ENCODE peak calls at places on chromosome 22, in five cellular contexts. Q is IMR-90, Z is mesenchymal stem cell, L is H1, C is H9. R is an unnamed sample.
A peak's percentile ranks its signal among the peaks of the same experiment; 100 is the strongest.

GRCh38 chr22:33332538-33332937 is 274.4 kb upstream of the SYN3 start:
- DNase-seq in Q (no peak), C (no peak), Z (no peak), L (no peak), R (no peak)

GRCh38 chr22:36986242-36986821 is 32.9 kb downstream of the TST start:
- DNase-seq in L (no peak), C (peak; percentile 51), Z (no peak), Q (no peak), R (no peak)

GRCh38 chr22:28029201-28029948 is 110.3 kb upstream of the PITPNB start:
- DNase-seq in Q (peak; percentile 49), C (no peak), Z (peak; percentile 35), L (no peak), R (no peak)

GRCh38 chr22:50703726-50704509 is 31.3 kb downstream of the SHANK3 start:
- DNase-seq in C (no peak), L (no peak), Q (no peak), Z (no peak), R (no peak)

GRCh38 chr22:44026066-44026629 is 2.0 kb downstream of the PARVB start:
- DNase-seq in Q (no peak), C (no peak), L (no peak), Z (no peak), R (no peak)

GRCh38 chr22:39723899-39724351 is 153.4 kb downstream of the CACNA1I start:
- DNase-seq in Q (peak; percentile 50), L (no peak), Z (peak; percentile 26), C (no peak), R (no peak)

GRCh38 chr22:19105867-19106802 is 16.1 kb downstream of the DGCR2 start:
- DNase-seq in C (peak; percentile 50), Q (no peak), Z (no peak), L (no peak), R (no peak)

GRCh38 chr22:38531251-38531956 is 25.3 kb upstream of the DDX17 start:
- DNase-seq in C (no peak), Q (no peak), L (no peak), Z (no peak), R (no peak)

GRCh38 chr22:38427465-38427864 is 27.5 kb downstream of the KCNJ4 start:
- DNase-seq in Q (no peak), L (no peak), C (no peak), Z (no peak), R (no peak)

GRCh38 chr22:50523458-50523805 is 2.0 kb downstream of the SCO2 start:
- DNase-seq in C (no peak), L (no peak), Z (no peak), Q (no peak), R (no peak)

GRCh38 chr22:37930270-37930951 is 23.0 kb downstream of the C22orf23 start:
- DNase-seq in C (peak; percentile 56), L (no peak), Z (peak; percentile 45), Q (peak; percentile 14), R (no peak)

GRCh38 chr22:25383278-25383820 is 163.9 kb downstream of the CRYBB2 start:
- DNase-seq in Q (no peak), C (no peak), Z (no peak), L (no peak), R (no peak)

GRCh38 chr22:44360686-44361381 is 48.1 kb upstream of the SHISAL1 start:
- DNase-seq in L (no peak), Q (peak; percentile 80), C (no peak), Z (peak; percentile 62), R (no peak)

GRCh38 chr22:44525872-44526271 is 27.8 kb upstream of the RTL6 start:
- DNase-seq in C (no peak), Q (peak; percentile 6), L (no peak), Z (no peak), R (no peak)

GRCh38 chr22:24496234-24496633 is 1.1 kb downstream of the UPB1 start:
- DNase-seq in C (no peak), Z (no peak), Q (no peak), L (no peak), R (no peak)

GRCh38 chr22:37560682-37561208 is 465 bp downstream of the CDC42EP1 start:
- DNase-seq in L (no peak), C (peak; percentile 34), Z (peak; percentile 72), Q (peak; percentile 53), R (no peak)

GRCh38 chr22:27647540-27647939 is 154.0 kb downstream of the MN1 start:
- DNase-seq in L (no peak), Z (no peak), C (no peak), Q (no peak), R (no peak)

GRCh38 chr22:38335077-38335476 is 17.8 kb upstream of the CSNK1E start:
- DNase-seq in C (no peak), Q (peak; percentile 49), L (no peak), Z (peak; percentile 53), R (no peak)

GRCh38 chr22:44430716-44431115 is 67.3 kb downstream of the RTL6 start:
- DNase-seq in L (no peak), C (no peak), Q (no peak), Z (no peak), R (no peak)

GRCh38 chr22:18024276-18024939 is at the start of gene MICAL3:
- DNase-seq in Z (peak; percentile 66), C (peak; percentile 39), Q (peak; percentile 64), L (no peak), R (peak; percentile 54)

GRCh38 chr22:23383491-23384450 is 196.3 kb downstream of the IGLL1 start:
- DNase-seq in L (no peak), Z (no peak), Q (no peak), C (peak; percentile 86), R (no peak)

GRCh38 chr22:37951305-37951704 is 2.1 kb downstream of the C22orf23 start:
- DNase-seq in C (peak; percentile 65), L (no peak), Z (peak; percentile 31), Q (peak; percentile 32), R (no peak)

GRCh38 chr22:23531966-23532735 is 47.9 kb downstream of the IGLL1 start:
- DNase-seq in Z (no peak), C (peak; percentile 25), Q (no peak), L (no peak), R (no peak)

GRCh38 chr22:28180804-28181203 is 261.7 kb upstream of the PITPNB start:
- DNase-seq in L (no peak), Q (no peak), Z (no peak), C (no peak), R (no peak)

GRCh38 chr22:19806213-19807160 is 45.9 kb downstream of the TBX1 start:
- DNase-seq in Q (no peak), C (no peak), L (no peak), Z (no peak), R (no peak)

GRCh38 chr22:37505989-37506388 is 13.2 kb downstream of the CARD10 start:
- DNase-seq in Q (no peak), Z (no peak), L (no peak), C (no peak), R (no peak)

GRCh38 chr22:46102752-46103151 is 47.6 kb upstream of the PPARA start:
- DNase-seq in Q (no peak), Z (no peak), C (no peak), L (no peak), R (no peak)

GRCh38 chr22:46104881-46105493 is 45.3 kb upstream of the PPARA start:
- DNase-seq in Z (no peak), Q (no peak), L (no peak), C (no peak), R (no peak)

GRCh38 chr22:46104170-46104880 is 46.0 kb upstream of the PPARA start:
- DNase-seq in Z (no peak), Q (no peak), C (no peak), L (no peak), R (no peak)

GRCh38 chr22:46103181-46103580 is 47.1 kb upstream of the PPARA start:
- DNase-seq in L (no peak), Z (no peak), C (no peak), Q (no peak), R (no peak)

DNA sequence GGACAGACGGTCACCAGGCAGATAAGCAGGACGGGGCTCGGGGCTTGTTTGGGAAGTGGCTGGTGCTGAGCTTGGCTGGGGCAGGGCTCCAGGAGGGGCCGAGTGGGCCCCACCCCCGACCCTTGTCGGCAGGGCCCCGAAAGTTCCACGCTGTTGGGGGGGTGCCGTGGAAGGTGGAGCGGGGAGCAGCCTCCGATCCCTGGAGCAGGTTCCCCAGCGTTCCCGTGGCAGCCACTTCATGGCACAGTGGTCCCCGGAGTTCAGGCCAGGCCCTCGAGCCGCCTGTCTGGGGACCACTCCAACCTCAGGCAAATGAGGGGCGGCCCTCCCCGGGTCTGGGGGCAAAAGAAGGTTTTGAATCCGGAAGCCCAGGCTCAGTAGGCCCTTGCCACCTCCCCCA is 46.7 kb upstream of the PPARA start:
- DNase-seq in C (no peak), L (no peak), Z (no peak), Q (no peak), R (no peak)
- H3K4me1 ChIP-seq in C (no peaks in the 10 kb centered on the region), L (no peaks in the 10 kb centered on the region), Z (peaks cover 82% of the 10 kb centered on the region), Q (peaks cover 26% of the 10 kb centered on the region), R (no peaks in the 10 kb centered on the region)

DNA sequence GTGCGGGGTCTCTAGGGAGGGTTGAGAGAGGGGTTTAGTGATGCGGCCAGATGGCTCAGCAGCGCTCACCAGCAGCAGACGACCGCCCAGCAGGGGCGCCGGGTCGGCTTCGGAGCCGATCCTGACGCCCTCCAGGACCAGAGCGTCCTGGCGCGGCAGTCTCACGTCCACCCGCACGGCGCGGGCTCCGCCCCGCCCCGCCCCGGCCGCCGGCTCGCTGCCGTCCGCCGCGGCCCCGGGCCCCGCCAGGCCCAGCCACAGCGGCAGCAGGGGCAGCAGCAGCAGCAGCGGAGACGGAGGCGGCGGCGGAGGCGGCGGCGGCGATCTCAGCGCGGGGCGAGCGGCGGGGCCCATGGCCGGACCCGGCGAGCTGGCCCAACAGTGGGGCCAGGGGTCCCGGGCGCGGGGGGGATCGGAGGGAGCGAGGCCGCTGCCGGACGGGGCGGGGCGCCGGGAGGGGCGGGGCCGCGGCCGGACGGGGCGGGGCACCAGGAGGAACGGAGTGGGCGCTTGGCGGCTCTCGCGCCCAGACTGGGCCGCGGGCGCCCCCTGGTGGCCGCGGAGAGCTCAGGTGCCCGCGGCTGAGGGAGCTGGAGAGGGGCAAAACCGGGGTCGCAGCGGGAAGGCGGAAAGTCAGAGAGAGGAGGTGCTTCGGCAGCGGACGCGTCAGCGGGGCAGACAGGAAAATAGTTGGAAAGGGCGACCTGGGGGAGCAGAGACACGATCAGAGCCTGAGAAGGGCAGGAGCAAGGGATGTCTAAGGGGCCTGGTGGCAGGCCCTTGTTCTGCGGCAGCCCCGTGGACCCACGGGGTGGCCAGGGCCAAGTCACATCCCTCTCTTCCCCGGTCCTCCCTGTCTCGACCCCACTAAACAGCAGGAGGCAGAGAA is at the start of gene RNF215:
- DNase-seq in Q (peak; percentile 64), C (peak; percentile 94), L (peak; percentile 77), Z (peak; percentile 74), R (peak; percentile 88)
- H3K14ac ChIP-seq in Q (peak within 1 kb of the TSS; percentile 98), C (no peak within 1 kb of the TSS), L (no peak within 1 kb of the TSS), Z (peak within 1 kb of the TSS; percentile 69), R (peak within 1 kb of the TSS; percentile 56)

GRCh38 chr22:31230155-31230870 is 18.2 kb downstream of the LIMK2 start:
- DNase-seq in L (no peak), C (no peak), Z (peak; percentile 87), Q (peak; percentile 44), R (no peak)
- H3K4me1 ChIP-seq in L (peaks cover 3% of the 10 kb centered on the region), C (no peaks in the 10 kb centered on the region), Z (peaks cover 5% of the 10 kb centered on the region), Q (peaks cover 15% of the 10 kb centered on the region), R (peaks cover 6% of the 10 kb centered on the region)

DNA sequence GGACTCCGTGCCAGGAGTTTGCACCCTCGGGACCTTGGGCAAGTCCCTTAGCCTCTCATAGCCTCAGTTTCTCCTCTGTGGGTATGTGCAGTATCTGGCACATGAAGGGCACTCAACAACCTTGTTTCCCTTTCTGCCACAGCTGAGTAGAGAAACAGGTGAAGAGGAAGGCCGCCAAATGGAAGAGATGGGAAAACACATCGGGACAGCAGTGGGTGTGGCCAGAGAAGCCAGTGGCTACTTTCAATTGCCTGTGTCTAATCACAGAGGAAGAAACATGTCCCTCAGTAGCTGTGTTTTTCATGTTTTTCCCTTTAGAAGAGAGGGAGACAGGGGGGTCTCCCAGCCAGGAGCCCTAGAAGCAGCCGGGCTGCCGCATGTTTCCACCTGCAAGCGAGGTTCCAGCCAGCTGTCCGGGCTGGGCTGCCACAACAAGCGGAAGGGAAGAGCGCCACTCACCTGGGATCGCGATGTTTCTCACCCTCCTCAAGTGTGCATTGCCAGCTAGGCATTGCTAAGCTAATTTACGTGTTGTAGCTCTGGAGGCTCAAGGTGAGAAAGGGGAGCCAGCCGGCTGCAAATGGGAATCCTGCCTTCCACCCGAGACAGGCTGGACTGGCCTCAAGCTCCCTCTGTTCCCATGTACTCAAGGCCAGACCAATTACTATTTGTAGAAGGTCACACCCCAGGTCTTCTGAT is 16.7 kb downstream of the ASPHD2 start:
- DNase-seq in C (no peak), Q (no peak), Z (no peak), L (no peak), R (no peak)
- H3K14ac ChIP-seq in C (no peak overlapping the region), Q (no peak overlapping the region), Z (no peak overlapping the region), L (no peak overlapping the region), R (no peak overlapping the region)